ENCODE peak calls at places on chromosomes 1 and 21, in five cellular contexts. A, K, C, B and T are unnamed samples.

GRCh38 chr1:34763142-34763781 is 3.7 kb downstream of the GJB4 start:
- DNase-seq in A (no peak), K (no peak), C (peak; percentile 71), B (no peak), T (no peak)

GRCh38 chr1:11059166-11059989 is 440 bp downstream of the SRM start:
- DNase-seq in A (no peak), K (peak; percentile 25), C (peak; percentile 54), B (peak; percentile 24), T (no peak)

GRCh38 chr1:153535664-153536585 is at the start of gene S100A6:
- DNase-seq in A (no peak), K (peak; percentile 91), C (peak; percentile 96), B (peak; percentile 87), T (peak; percentile 28)

GRCh38 chr1:196732526-196732925 is 42.1 kb upstream of the CFHR3 start:
- DNase-seq in A (no peak), K (no peak), C (no peak), B (no peak), T (no peak)

GRCh38 chr1:32813941-32814739 is 3.0 kb downstream of the YARS1 start:
- DNase-seq in A (no peak), K (no peak), C (peak; percentile 68), B (no peak), T (no peak)

GRCh38 chr1:24742090-24742938 is 2.9 kb upstream of the CLIC4 start:
- DNase-seq in A (no peak), K (peak; percentile 3), C (peak; percentile 53), B (no peak), T (no peak)

GRCh38 chr1:166170726-166171125 is 3.9 kb upstream of the FAM78B start:
- DNase-seq in A (no peak), K (no peak), C (no peak), B (no peak), T (no peak)

GRCh38 chr1:246901874-246902273 is 29.9 kb downstream of the AHCTF1 start:
- DNase-seq in A (no peak), K (no peak), C (no peak), B (no peak), T (no peak)

GRCh38 chr21:15051652-15052554 is 12.9 kb downstream of the NRIP1 start:
- DNase-seq in A (no peak), K (no peak), C (no peak), B (no peak), T (no peak)

GRCh38 chr1:38586993-38587646 is 272.5 kb downstream of the RRAGC start:
- DNase-seq in A (peak; percentile 17), K (no peak), C (peak; percentile 49), B (peak; percentile 23), T (peak; percentile 11)

GRCh38 chr1:193625255-193625654 is 438.8 kb upstream of the B3GALT2 start:
- DNase-seq in A (no peak), K (no peak), C (peak; percentile 6), B (no peak), T (no peak)

DNA sequence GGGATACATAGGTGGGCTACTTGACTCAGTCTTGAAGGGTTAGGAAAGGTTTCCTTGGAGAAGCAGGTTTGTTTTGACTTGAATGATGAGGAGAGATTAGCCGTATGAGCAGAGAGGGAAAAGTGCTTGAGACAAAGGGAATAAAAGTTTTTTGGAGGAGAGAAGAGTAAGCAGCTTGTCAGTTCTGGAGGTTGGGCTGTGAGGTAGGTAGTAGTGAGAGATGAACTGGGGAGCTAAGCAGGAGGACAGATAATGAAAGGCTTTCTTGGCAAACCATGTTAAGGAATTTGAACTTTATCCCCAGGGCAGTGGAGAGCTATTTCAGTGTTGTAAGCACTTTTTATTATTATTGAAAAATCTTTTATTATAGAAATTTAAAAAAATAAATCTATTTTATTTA is 3.6 kb downstream of the OSBPL9 start:
- DNase-seq in A (no peak), K (no peak), C (no peak), B (no peak), T (no peak)
- H3K27ac ChIP-seq in A (no peak overlapping the region), K (peak overlapping the region; percentile 94), C (no peak overlapping the region), B (peak overlapping the region; percentile 89), T (no peak overlapping the region)

GRCh38 chr1:218411101-218411500 is 66.0 kb downstream of the TGFB2 start:
- DNase-seq in A (no peak), K (no peak), C (peak; percentile 34), B (no peak), T (no peak)

GRCh38 chr1:218414060-218414728 is 69.1 kb downstream of the TGFB2 start:
- DNase-seq in A (no peak), K (no peak), C (no peak), B (no peak), T (no peak)

GRCh38 chr1:218412181-218412580 is 67.0 kb downstream of the TGFB2 start:
- DNase-seq in A (no peak), K (no peak), C (peak; percentile 77), B (no peak), T (no peak)

GRCh38 chr1:218415726-218416125 is 70.6 kb downstream of the TGFB2 start:
- DNase-seq in A (no peak), K (no peak), C (no peak), B (no peak), T (no peak)

GRCh38 chr1:218413179-218413578 is 68.0 kb downstream of the TGFB2 start:
- DNase-seq in A (no peak), K (no peak), C (no peak), B (no peak), T (no peak)
- H3K27ac ChIP-seq in A (no peak overlapping the region), K (no peak overlapping the region), C (no peak overlapping the region), B (no peak overlapping the region), T (no peak overlapping the region)

GRCh38 chr1:109639063-109639840 is 16.6 kb upstream of the GSTM4 start:
- DNase-seq in A (no peak), K (no peak), C (no peak), B (no peak), T (no peak)
- H3K27ac ChIP-seq in A (no peak overlapping the region), K (no peak overlapping the region), C (no peak overlapping the region), B (no peak overlapping the region), T (no peak overlapping the region)

DNA sequence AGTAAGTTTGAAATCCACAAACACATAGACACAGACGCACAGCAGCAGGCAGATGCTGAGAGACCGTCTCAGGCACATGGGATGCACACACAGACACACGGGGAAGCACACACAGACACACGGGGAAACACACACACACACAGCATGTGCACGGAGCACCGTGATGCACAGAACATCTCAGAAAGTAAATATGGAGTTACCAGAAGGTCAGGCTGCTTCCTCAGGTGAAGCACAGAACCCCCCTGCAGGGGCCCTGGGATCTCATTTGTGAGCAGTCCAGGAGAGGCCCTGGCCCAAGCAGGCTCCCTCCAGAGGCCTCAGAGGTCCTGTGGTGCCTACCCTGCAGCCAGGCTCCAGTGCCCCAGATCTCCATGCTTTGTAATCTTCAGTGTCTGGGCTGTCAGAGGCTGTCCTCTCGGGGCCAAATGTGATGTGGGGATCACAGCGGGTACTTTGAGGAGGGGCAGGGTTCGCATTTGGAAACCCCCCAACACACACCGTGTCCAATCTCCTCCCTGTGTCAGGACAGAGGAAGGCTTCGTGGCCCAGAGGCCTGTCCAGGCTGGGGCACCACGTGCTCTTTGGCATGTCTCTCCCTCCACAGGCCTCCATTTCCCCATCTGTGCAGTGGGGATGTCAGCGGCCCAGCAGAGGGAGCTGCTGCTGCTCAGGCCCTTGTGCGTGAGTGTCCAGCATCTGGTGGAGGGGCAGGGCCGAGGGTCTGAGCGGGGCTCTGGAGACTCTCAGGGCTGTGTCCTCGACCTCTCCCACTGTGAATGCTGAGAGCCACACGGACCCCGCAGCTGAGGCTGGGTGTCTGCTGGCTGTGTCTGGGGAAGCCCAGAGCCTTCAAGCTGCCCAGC is 23.0 kb upstream of the PRSS38 start:
- DNase-seq in A (no peak), K (no peak), C (no peak), B (no peak), T (no peak)
- H3K27ac ChIP-seq in A (no peak overlapping the region), K (peak overlapping the region; percentile 70), C (no peak overlapping the region), B (no peak overlapping the region), T (no peak overlapping the region)

GRCh38 chr1:191508239-191508638 is 650.0 kb upstream of the RGS18 start:
- DNase-seq in A (peak; percentile 5), K (no peak), C (no peak), B (no peak), T (no peak)
- H3K27ac ChIP-seq in A (no peak overlapping the region), K (no peak overlapping the region), C (no peak overlapping the region), B (no peak overlapping the region), T (no peak overlapping the region)

GRCh38 chr1:223540485-223541106 is 124.9 kb downstream of the CAPN8 start:
- DNase-seq in A (no peak), K (no peak), C (no peak), B (no peak), T (no peak)
- H3K27ac ChIP-seq in A (no peak overlapping the region), K (no peak overlapping the region), C (no peak overlapping the region), B (no peak overlapping the region), T (no peak overlapping the region)

GRCh38 chr1:91712981-91713841 is 172.7 kb downstream of the TGFBR3 start:
- DNase-seq in A (peak; percentile 55), K (peak; percentile 50), C (peak; percentile 80), B (peak; percentile 69), T (no peak)
- H3K27ac ChIP-seq in A (peak overlapping the region; percentile 66), K (peak overlapping the region; percentile 96), C (peak overlapping the region; percentile 58), B (peak overlapping the region; percentile 83), T (no peak overlapping the region)

GRCh38 chr1:50661626-50662025 is 238.4 kb upstream of the DMRTA2 start:
- DNase-seq in A (no peak), K (no peak), C (peak; percentile 75), B (no peak), T (no peak)

GRCh38 chr1:50665413-50665812 is 242.2 kb upstream of the DMRTA2 start:
- DNase-seq in A (no peak), K (no peak), C (no peak), B (no peak), T (no peak)

GRCh38 chr1:50667710-50668356 is 244.6 kb upstream of the DMRTA2 start:
- DNase-seq in A (no peak), K (no peak), C (no peak), B (no peak), T (no peak)

GRCh38 chr1:50666849-50667248 is 243.6 kb upstream of the DMRTA2 start:
- DNase-seq in A (no peak), K (no peak), C (no peak), B (no peak), T (no peak)

GRCh38 chr1:50667272-50667671 is 244.0 kb upstream of the DMRTA2 start:
- DNase-seq in A (no peak), K (no peak), C (no peak), B (no peak), T (no peak)
- H3K27ac ChIP-seq in A (no peak overlapping the region), K (no peak overlapping the region), C (no peak overlapping the region), B (no peak overlapping the region), T (peak overlapping the region; percentile 73)

GRCh38 chr21:45108808-45109800 is 34.7 kb downstream of the ADARB1 start:
- DNase-seq in A (no peak), K (no peak), C (no peak), B (no peak), T (no peak)
- H3K27ac ChIP-seq in A (peak overlapping the region; percentile 54), K (peak overlapping the region; percentile 62), C (no peak overlapping the region), B (peak overlapping the region; percentile 78), T (no peak overlapping the region)